ENCODE peak calls at places on chromosomes 11 and 22, in seven cellular contexts. N is HuH-7; V is activated T-helper 9 cell treated with anti-CD3 and anti-CD28 coated beads, Interleukin-2, amount 50 U/mL, for 16 hours; D is suprapubic skin; A is activated T-cell treated with anti-CD3 and anti-CD28 coated beads for 24 hours; E is NCI-H774; J is uterus. R is an unnamed sample.

GRCh38 chr22:44369916-44370804 is 57.4 kb upstream of the SHISAL1 start:
- DNase-seq in N (no peak), V (no peak), E (no peak), J (no peak), A (no peak), D (no peak), R (peak; percentile 9)

GRCh38 chr11:27570542-27570941 is 64.0 kb upstream of the LIN7C start:
- DNase-seq in E (no peak), V (no peak), D (no peak), J (no peak), A (no peak), N (no peak), R (no peak)

GRCh38 chr22:19586922-19587684 is 62.9 kb upstream of the CLDN5 start:
- DNase-seq in N (no peak), A (no peak), E (no peak), V (no peak), J (no peak), D (no peak), R (no peak)

GRCh38 chr11:73126804-73127480 is 15.2 kb downstream of the FCHSD2 start:
- DNase-seq in V (no peak), N (no peak), A (no peak), J (no peak), E (no peak), D (no peak), R (no peak)

GRCh38 chr11:34773826-34774225 is 142.4 kb downstream of the APIP start:
- DNase-seq in J (no peak), E (no peak), N (no peak), A (no peak), V (no peak), D (no peak), R (no peak)

GRCh38 chr11:59815754-59816153 is 5.2 kb upstream of the MRPL16 start:
- DNase-seq in V (no peak), E (no peak), D (no peak), N (no peak), A (no peak), J (no peak), R (no peak)

GRCh38 chr11:312092-312816 is 1.6 kb upstream of the IFITM1 start:
- DNase-seq in A (no peak), J (no peak), E (no peak), V (no peak), D (no peak), N (no peak), R (no peak)

GRCh38 chr11:14500181-14500651 is 605 bp upstream of the COPB1 start:
- DNase-seq in A (peak; percentile 15), E (no peak), N (no peak), J (no peak), V (no peak), D (no peak), R (peak; percentile 50)

GRCh38 chr11:109739374-109739773 is 317.4 kb downstream of the C11orf87 start:
- DNase-seq in J (no peak), V (no peak), D (no peak), E (no peak), A (no peak), N (no peak), R (no peak)

GRCh38 chr11:134536219-134536618 is 124.2 kb upstream of the B3GAT1 start:
- DNase-seq in E (no peak), J (no peak), N (no peak), V (no peak), D (no peak), A (no peak), R (no peak)

GRCh38 chr11:78416285-78417174 is 1.1 kb downstream of the GAB2 start:
- DNase-seq in A (peak; percentile 69), J (peak; percentile 88), V (peak; percentile 61), D (peak; percentile 95), N (peak; percentile 68), E (peak; percentile 84), R (peak; percentile 85)

GRCh38 chr11:88399171-88399570 is 61.6 kb upstream of the CTSC start:
- DNase-seq in D (no peak), J (no peak), V (no peak), N (no peak), E (no peak), A (no peak), R (no peak)

GRCh38 chr11:76918941-76919386 is 58.2 kb downstream of the ACER3 start:
- DNase-seq in J (no peak), E (peak; percentile 49), N (peak; percentile 10), A (no peak), D (no peak), V (no peak), R (no peak)

GRCh38 chr11:62513651-62514050 is 33.0 kb downstream of the AHNAK start:
- DNase-seq in E (no peak), V (no peak), N (no peak), A (no peak), D (no peak), J (no peak), R (no peak)

GRCh38 chr11:44534215-44534711 is 31.2 kb upstream of the CD82 start:
- DNase-seq in E (no peak), V (no peak), A (no peak), J (no peak), N (no peak), D (no peak), R (no peak)

GRCh38 chr22:42364641-42365336 is 67.4 kb downstream of the NFAM1 start:
- DNase-seq in D (no peak), J (peak; percentile 54), A (no peak), E (no peak), V (no peak), N (no peak), R (peak; percentile 27)

GRCh38 chr11:61516191-61516590 is 7.6 kb downstream of the LRRC10B start:
- DNase-seq in E (no peak), A (no peak), J (no peak), N (no peak), V (no peak), D (no peak), R (no peak)

GRCh38 chr11:96309001-96309642 is 33.9 kb downstream of the MAML2 start:
- DNase-seq in N (no peak), V (no peak), A (no peak), J (no peak), E (no peak), D (no peak), R (no peak)

GRCh38 chr22:37032535-37033460 is 13.3 kb downstream of the MPST start:
- DNase-seq in A (no peak), E (no peak), V (no peak), D (no peak), J (peak; percentile 64), N (peak; percentile 91), R (no peak)

GRCh38 chr22:20239951-20240773 is 28.0 kb downstream of the RTN4R start:
- DNase-seq in J (peak; percentile 64), N (no peak), E (no peak), A (no peak), V (no peak), D (no peak), R (peak; percentile 29)

GRCh38 chr11:77046060-77046501 is 11.9 kb downstream of the B3GNT6 start:
- DNase-seq in E (no peak), A (peak; percentile 40), D (no peak), N (peak; percentile 81), J (peak; percentile 35), V (peak; percentile 42), R (no peak)

GRCh38 chr11:35418847-35419712 is at the start of gene SLC1A2:
- DNase-seq in E (no peak), D (no peak), V (no peak), J (peak; percentile 27), N (no peak), A (no peak), R (no peak)

GRCh38 chr11:12362857-12363256 is 14.5 kb upstream of the PARVA start:
- DNase-seq in E (no peak), D (no peak), N (no peak), J (no peak), V (no peak), A (no peak), R (no peak)

GRCh38 chr22:19783531-19784395 is 23.2 kb downstream of the TBX1 start:
- DNase-seq in A (no peak), N (no peak), D (no peak), E (no peak), V (no peak), J (no peak), R (no peak)

R was measured in left ventricle myocardium inferior.